ENCODE peak calls at places on chromosomes 13 and 19, in ten cellular contexts. One of them, this sample, is unnamed. For H3K4me1, the result is how much of the 10 kb centered on the place peaks cover.

GRCh38 chr13:67143544-67144115 is 86.5 kb downstream of the PCDH9 start:
- DNase-seq in esophagus squamous epithelium: no peak
- DNase-seq in sigmoid colon: no peak
- DNase-seq in stomach: no peak
- DNase-seq in adrenal gland: no peak
- DNase-seq in IMR-90: peak
- DNase-seq in heart left ventricle: no peak
- DNase-seq in H1: no peak
- DNase-seq in testis: no peak
- DNase-seq in body of pancreas: no peak
- DNase-seq in this sample: no peak

GRCh38 chr19:11196406-11197287 is 698 bp downstream of the KANK2 start:
- DNase-seq in esophagus squamous epithelium: no peak
- DNase-seq in sigmoid colon: peak
- DNase-seq in stomach: peak
- DNase-seq in adrenal gland: no peak
- DNase-seq in IMR-90: peak
- DNase-seq in heart left ventricle: peak
- DNase-seq in H1: no peak
- DNase-seq in testis: no peak
- DNase-seq in body of pancreas: peak
- DNase-seq in this sample: peak

GRCh38 chr13:113047587-113047986 is 58.0 kb upstream of the F7 start:
- DNase-seq in esophagus squamous epithelium: no peak
- DNase-seq in sigmoid colon: peak
- DNase-seq in stomach: no peak
- DNase-seq in adrenal gland: no peak
- DNase-seq in IMR-90: no peak
- DNase-seq in heart left ventricle: peak
- DNase-seq in H1: no peak
- DNase-seq in testis: no peak
- DNase-seq in body of pancreas: no peak
- DNase-seq in this sample: no peak

GRCh38 chr19:940591-941291 is 14.9 kb downstream of the ARID3A start:
- DNase-seq in esophagus squamous epithelium: no peak
- DNase-seq in sigmoid colon: peak
- DNase-seq in stomach: peak
- DNase-seq in adrenal gland: peak
- DNase-seq in IMR-90: peak
- DNase-seq in heart left ventricle: peak
- DNase-seq in H1: no peak
- DNase-seq in testis: peak
- DNase-seq in body of pancreas: peak
- DNase-seq in this sample: peak

GRCh38 chr19:13600802-13601201 is 94.5 kb upstream of the CACNA1A start:
- DNase-seq in esophagus squamous epithelium: no peak
- DNase-seq in sigmoid colon: no peak
- DNase-seq in stomach: no peak
- DNase-seq in adrenal gland: no peak
- DNase-seq in IMR-90: no peak
- DNase-seq in heart left ventricle: no peak
- DNase-seq in H1: no peak
- DNase-seq in testis: no peak
- DNase-seq in body of pancreas: no peak
- DNase-seq in this sample: no peak

GRCh38 chr13:111913790-111914189 is 153.2 kb upstream of the SOX1 start:
- DNase-seq in esophagus squamous epithelium: no peak
- DNase-seq in sigmoid colon: no peak
- DNase-seq in stomach: no peak
- DNase-seq in adrenal gland: peak
- DNase-seq in IMR-90: no peak
- DNase-seq in heart left ventricle: no peak
- DNase-seq in H1: no peak
- DNase-seq in testis: no peak
- DNase-seq in body of pancreas: no peak
- DNase-seq in this sample: no peak

GRCh38 chr19:2282062-2282861 is at the start of gene PEAK3:
- DNase-seq in esophagus squamous epithelium: peak
- DNase-seq in sigmoid colon: peak
- DNase-seq in stomach: peak
- DNase-seq in adrenal gland: peak
- DNase-seq in IMR-90: peak
- DNase-seq in heart left ventricle: peak
- DNase-seq in H1: no peak
- DNase-seq in testis: peak
- DNase-seq in body of pancreas: peak
- DNase-seq in this sample: peak

GRCh38 chr13:97307882-97308624 is 85.9 kb downstream of the MBNL2 start:
- DNase-seq in esophagus squamous epithelium: no peak
- DNase-seq in sigmoid colon: no peak
- DNase-seq in stomach: no peak
- DNase-seq in adrenal gland: no peak
- DNase-seq in IMR-90: peak
- DNase-seq in heart left ventricle: no peak
- DNase-seq in H1: no peak
- DNase-seq in testis: peak
- DNase-seq in body of pancreas: peak
- DNase-seq in this sample: no peak

DNA sequence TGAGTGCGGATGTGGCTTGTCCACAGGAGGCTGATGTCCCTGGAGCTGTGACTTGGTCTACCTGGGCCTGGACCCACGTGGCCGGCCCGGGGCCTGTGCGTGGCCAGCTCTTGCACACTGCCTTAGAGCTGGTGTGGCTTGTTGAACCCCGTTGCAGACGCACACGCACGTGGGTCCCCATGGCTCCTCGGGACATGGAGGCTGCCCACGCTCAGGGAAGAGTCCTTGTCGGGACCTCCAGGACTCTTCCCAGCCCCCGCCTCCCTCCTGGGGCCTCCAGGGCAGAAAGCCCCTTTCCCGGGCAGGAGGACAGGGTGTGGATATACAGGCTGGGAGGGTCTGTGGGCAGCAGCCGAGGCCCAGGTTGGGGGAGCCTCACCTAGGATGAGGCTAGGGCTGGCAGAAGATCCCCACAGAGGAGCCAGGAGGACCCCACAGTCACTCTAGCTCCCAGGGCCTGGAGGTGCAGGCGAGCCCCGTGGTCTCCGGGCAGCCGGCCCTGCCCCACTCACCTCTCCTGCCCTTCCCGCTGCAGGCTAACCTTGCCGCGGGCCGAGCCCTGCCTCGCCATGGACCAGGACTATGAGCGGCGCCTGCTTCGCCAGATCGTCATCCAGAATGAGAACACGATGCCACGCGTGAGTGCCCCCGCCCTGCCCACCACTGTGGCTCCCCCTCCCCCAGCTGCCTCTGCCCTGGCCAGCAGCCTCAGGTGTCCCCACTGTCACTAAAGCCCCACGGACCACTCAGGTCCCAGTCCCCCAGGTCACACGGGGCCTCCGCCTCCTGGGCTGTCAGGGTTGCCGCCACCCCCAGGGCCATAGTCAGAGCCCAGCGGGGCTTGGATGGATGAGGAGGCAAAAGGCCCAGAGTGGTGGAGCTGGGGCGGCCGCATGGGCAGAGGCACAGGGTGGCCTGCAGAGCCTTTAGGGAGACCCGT is 16.3 kb upstream of the TEKTIP1 start:
- DNase-seq in esophagus squamous epithelium: no peak
- DNase-seq in sigmoid colon: no peak
- DNase-seq in stomach: no peak
- DNase-seq in adrenal gland: no peak
- DNase-seq in IMR-90: no peak
- DNase-seq in heart left ventricle: no peak
- DNase-seq in H1: no peak
- DNase-seq in testis: no peak
- DNase-seq in body of pancreas: no peak
- DNase-seq in this sample: no peak
- H3K4me1 ChIP-seq in esophagus squamous epithelium: half or more
- H3K4me1 ChIP-seq in sigmoid colon: under half
- H3K4me1 ChIP-seq in stomach: under half
- H3K4me1 ChIP-seq in adrenal gland: under half
- H3K4me1 ChIP-seq in IMR-90: under half
- H3K4me1 ChIP-seq in heart left ventricle: under half
- H3K4me1 ChIP-seq in H1: under half
- H3K4me1 ChIP-seq in testis: under half
- H3K4me1 ChIP-seq in body of pancreas: under half
- H3K4me1 ChIP-seq in this sample: under half

GRCh38 chr13:72258340-72258981 is 391.5 kb upstream of the DACH1 start:
- DNase-seq in esophagus squamous epithelium: no peak
- DNase-seq in sigmoid colon: no peak
- DNase-seq in stomach: no peak
- DNase-seq in adrenal gland: no peak
- DNase-seq in IMR-90: no peak
- DNase-seq in heart left ventricle: no peak
- DNase-seq in H1: peak
- DNase-seq in testis: peak
- DNase-seq in body of pancreas: no peak
- DNase-seq in this sample: no peak

GRCh38 chr13:72253754-72254153 is 386.8 kb upstream of the DACH1 start:
- DNase-seq in esophagus squamous epithelium: no peak
- DNase-seq in sigmoid colon: no peak
- DNase-seq in stomach: no peak
- DNase-seq in adrenal gland: no peak
- DNase-seq in IMR-90: no peak
- DNase-seq in heart left ventricle: no peak
- DNase-seq in H1: no peak
- DNase-seq in testis: no peak
- DNase-seq in body of pancreas: no peak
- DNase-seq in this sample: no peak

GRCh38 chr13:72261732-72262131 is 394.7 kb upstream of the DACH1 start:
- DNase-seq in esophagus squamous epithelium: no peak
- DNase-seq in sigmoid colon: no peak
- DNase-seq in stomach: no peak
- DNase-seq in adrenal gland: no peak
- DNase-seq in IMR-90: no peak
- DNase-seq in heart left ventricle: no peak
- DNase-seq in H1: no peak
- DNase-seq in testis: no peak
- DNase-seq in body of pancreas: no peak
- DNase-seq in this sample: no peak

GRCh38 chr13:72259528-72259927 is 392.5 kb upstream of the DACH1 start:
- DNase-seq in esophagus squamous epithelium: no peak
- DNase-seq in sigmoid colon: no peak
- DNase-seq in stomach: no peak
- DNase-seq in adrenal gland: no peak
- DNase-seq in IMR-90: no peak
- DNase-seq in heart left ventricle: no peak
- DNase-seq in H1: no peak
- DNase-seq in testis: no peak
- DNase-seq in body of pancreas: no peak
- DNase-seq in this sample: no peak

GRCh38 chr13:72255908-72256307 is 388.9 kb upstream of the DACH1 start:
- DNase-seq in esophagus squamous epithelium: no peak
- DNase-seq in sigmoid colon: no peak
- DNase-seq in stomach: no peak
- DNase-seq in adrenal gland: peak
- DNase-seq in IMR-90: no peak
- DNase-seq in heart left ventricle: no peak
- DNase-seq in H1: peak
- DNase-seq in testis: peak
- DNase-seq in body of pancreas: peak
- DNase-seq in this sample: no peak
- TF ChIP-seq CTCF in esophagus squamous epithelium: no peak
- TF ChIP-seq CTCF in sigmoid colon: no peak
- TF ChIP-seq CTCF in stomach: no peak
- TF ChIP-seq CTCF in adrenal gland: peak
- TF ChIP-seq CTCF in IMR-90: no peak
- TF ChIP-seq CTCF in heart left ventricle: peak
- TF ChIP-seq CTCF in H1: peak
- TF ChIP-seq CTCF in testis: no peak
- TF ChIP-seq CTCF in body of pancreas: peak
- TF ChIP-seq CTCF in this sample: no peak

GRCh38 chr19:6654347-6655310 is 15.3 kb downstream of the TNFSF14 start:
- DNase-seq in esophagus squamous epithelium: no peak
- DNase-seq in sigmoid colon: no peak
- DNase-seq in stomach: no peak
- DNase-seq in adrenal gland: no peak
- DNase-seq in IMR-90: no peak
- DNase-seq in heart left ventricle: no peak
- DNase-seq in H1: no peak
- DNase-seq in testis: no peak
- DNase-seq in body of pancreas: no peak
- DNase-seq in this sample: no peak
- TF ChIP-seq POLR2A in esophagus squamous epithelium: no peak
- TF ChIP-seq POLR2A in sigmoid colon: no peak
- TF ChIP-seq POLR2A in stomach: no peak
- TF ChIP-seq POLR2A in adrenal gland: no peak
- TF ChIP-seq POLR2A in IMR-90: no peak
- TF ChIP-seq POLR2A in heart left ventricle: no peak
- TF ChIP-seq POLR2A in H1: no peak
- TF ChIP-seq POLR2A in testis: no peak
- TF ChIP-seq POLR2A in body of pancreas: no peak
- TF ChIP-seq POLR2A in this sample: no peak

GRCh38 chr19:39158646-39159260 is 33.2 kb downstream of the PAK4 start:
- DNase-seq in esophagus squamous epithelium: no peak
- DNase-seq in sigmoid colon: no peak
- DNase-seq in stomach: no peak
- DNase-seq in adrenal gland: no peak
- DNase-seq in IMR-90: no peak
- DNase-seq in heart left ventricle: no peak
- DNase-seq in H1: no peak
- DNase-seq in testis: no peak
- DNase-seq in body of pancreas: no peak
- DNase-seq in this sample: no peak

GRCh38 chr19:39162441-39163043 is 34.2 kb upstream of the NCCRP1 start:
- DNase-seq in esophagus squamous epithelium: no peak
- DNase-seq in sigmoid colon: no peak
- DNase-seq in stomach: no peak
- DNase-seq in adrenal gland: no peak
- DNase-seq in IMR-90: no peak
- DNase-seq in heart left ventricle: no peak
- DNase-seq in H1: no peak
- DNase-seq in testis: no peak
- DNase-seq in body of pancreas: no peak
- DNase-seq in this sample: no peak

GRCh38 chr19:39160523-39160861 is 34.9 kb downstream of the PAK4 start:
- DNase-seq in esophagus squamous epithelium: no peak
- DNase-seq in sigmoid colon: peak
- DNase-seq in stomach: peak
- DNase-seq in adrenal gland: peak
- DNase-seq in IMR-90: peak
- DNase-seq in heart left ventricle: no peak
- DNase-seq in H1: no peak
- DNase-seq in testis: peak
- DNase-seq in body of pancreas: peak
- DNase-seq in this sample: peak

GRCh38 chr19:39163621-39164020 is 33.1 kb upstream of the NCCRP1 start:
- DNase-seq in esophagus squamous epithelium: no peak
- DNase-seq in sigmoid colon: no peak
- DNase-seq in stomach: no peak
- DNase-seq in adrenal gland: no peak
- DNase-seq in IMR-90: no peak
- DNase-seq in heart left ventricle: no peak
- DNase-seq in H1: no peak
- DNase-seq in testis: no peak
- DNase-seq in body of pancreas: peak
- DNase-seq in this sample: no peak

DNA sequence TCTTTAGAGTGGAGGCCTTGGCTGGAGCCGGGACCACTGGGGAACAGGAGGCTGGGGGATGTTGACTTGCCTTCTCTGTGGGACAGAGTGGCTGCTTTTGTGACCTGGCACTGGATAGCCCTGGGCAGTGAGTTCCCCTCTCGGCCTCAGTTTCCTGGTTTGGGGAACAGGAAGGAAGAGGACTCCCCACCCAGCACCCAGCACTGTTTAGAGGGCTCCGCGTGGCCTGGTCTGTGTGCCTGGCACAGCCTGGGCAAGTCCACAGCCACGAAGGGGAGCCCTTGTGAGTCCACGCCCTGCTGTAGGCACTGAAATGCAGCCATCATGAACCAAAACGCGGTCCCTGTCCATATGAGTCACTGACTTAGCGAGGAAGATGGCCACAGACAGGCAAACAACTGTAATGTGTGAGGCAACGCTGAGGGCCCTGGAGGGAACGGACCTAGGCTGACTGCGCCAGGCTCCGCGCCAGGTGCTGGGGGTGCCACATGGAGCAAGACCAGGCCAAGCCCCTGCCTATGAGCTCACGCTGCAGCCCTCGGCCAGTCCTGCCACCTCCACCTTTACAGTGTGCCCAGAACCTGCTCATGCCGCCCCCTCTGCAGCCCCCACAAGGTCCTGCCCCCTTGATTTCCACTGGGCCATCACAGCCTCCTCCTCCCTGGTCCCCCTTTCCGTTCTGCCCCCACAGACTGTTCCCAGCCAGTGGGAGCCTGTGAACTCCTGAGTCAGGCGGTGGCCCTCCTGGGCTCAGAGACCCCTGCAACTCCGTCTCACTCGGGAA is 35.5 kb downstream of the PAK4 start:
- DNase-seq in esophagus squamous epithelium: no peak
- DNase-seq in sigmoid colon: no peak
- DNase-seq in stomach: no peak
- DNase-seq in adrenal gland: no peak
- DNase-seq in IMR-90: peak
- DNase-seq in heart left ventricle: no peak
- DNase-seq in H1: no peak
- DNase-seq in testis: no peak
- DNase-seq in body of pancreas: no peak
- DNase-seq in this sample: no peak
- H3K4me1 ChIP-seq in esophagus squamous epithelium: half or more
- H3K4me1 ChIP-seq in sigmoid colon: half or more
- H3K4me1 ChIP-seq in stomach: half or more
- H3K4me1 ChIP-seq in adrenal gland: under half
- H3K4me1 ChIP-seq in IMR-90: under half
- H3K4me1 ChIP-seq in heart left ventricle: under half
- H3K4me1 ChIP-seq in H1: under half
- H3K4me1 ChIP-seq in testis: under half
- H3K4me1 ChIP-seq in body of pancreas: half or more
- H3K4me1 ChIP-seq in this sample: under half